ENCODE peak calls at places on chromosomes 16 and 17, in six cellular contexts. U is stomach, A is breast epithelium, X is IMR-90, F is esophagus muscularis mucosa, Z is body of pancreas. B is an unnamed sample.

GRCh38 chr17:68288804-68289203 is 2.1 kb downstream of the SLC16A6 start:
- DNase-seq in Z (peak), F (no peak), A (no peak), U (no peak), X (no peak), B (no peak)

GRCh38 chr17:1907818-1908698 is 78.3 kb downstream of the RPA1 start:
- DNase-seq in F (no peak), Z (no peak), X (peak), A (no peak), U (no peak), B (no peak)

GRCh38 chr16:65769055-65769465 is 597.4 kb upstream of the CDH5 start:
- DNase-seq in Z (no peak), U (no peak), A (no peak), F (no peak), X (peak), B (no peak)

GRCh38 chr16:49726155-49726554 is 129.8 kb downstream of the ZNF423 start:
- DNase-seq in X (no peak), Z (no peak), F (no peak), A (no peak), U (no peak), B (no peak)

GRCh38 chr16:14098081-14098480 is 27.0 kb downstream of the MRTFB start:
- DNase-seq in F (no peak), Z (no peak), A (no peak), X (no peak), U (no peak), B (no peak)

GRCh38 chr17:62676231-62676943 is 48.9 kb downstream of the MRC2 start:
- DNase-seq in F (no peak), X (no peak), Z (no peak), A (no peak), U (no peak), B (no peak)

GRCh38 chr17:35089846-35090193 is 26.3 kb upstream of the RFFL start:
- DNase-seq in U (no peak), A (no peak), X (peak), F (no peak), Z (no peak), B (peak)

GRCh38 chr17:78307887-78308633 is 51.8 kb downstream of the SOCS3 start:
- DNase-seq in U (no peak), A (no peak), F (no peak), Z (peak), X (no peak), B (no peak)

GRCh38 chr17:5950871-5951270 is 119.3 kb upstream of the WSCD1 start:
- DNase-seq in A (no peak), X (no peak), Z (no peak), F (no peak), U (no peak), B (no peak)

GRCh38 chr17:79837888-79838540 is 1.2 kb downstream of the CBX4 start:
- DNase-seq in F (no peak), X (no peak), U (no peak), Z (no peak), A (no peak), B (no peak)

GRCh38 chr17:79840204-79840988 is 1.2 kb upstream of the CBX4 start:
- DNase-seq in X (peak), U (peak), A (no peak), F (no peak), Z (peak), B (no peak)

GRCh38 chr17:79839363-79840203 is at the start of gene CBX4:
- DNase-seq in X (peak), F (peak), U (peak), A (peak), Z (peak), B (peak)

GRCh38 chr17:79836952-79837887 is 2.0 kb downstream of the CBX4 start:
- DNase-seq in F (no peak), U (peak), Z (peak), X (peak), A (peak), B (peak)

GRCh38 chr17:79838541-79839274 is 532 bp downstream of the CBX4 start:
- DNase-seq in U (peak), X (peak), A (no peak), Z (peak), F (no peak), B (no peak)
- TF ChIP-seq POLR2A in U (no peak), X (no peak), A (no peak), Z (peak), F (no peak), B (no peak)

GRCh38 chr16:59654455-59654854 is 920.3 kb upstream of the GOT2 start:
- DNase-seq in X (no peak), A (no peak), Z (no peak), U (no peak), F (no peak), B (no peak)
- TF ChIP-seq POLR2A in X (no peak), A (no peak), Z (no peak), U (no peak), F (no peak), B (no peak)

DNA sequence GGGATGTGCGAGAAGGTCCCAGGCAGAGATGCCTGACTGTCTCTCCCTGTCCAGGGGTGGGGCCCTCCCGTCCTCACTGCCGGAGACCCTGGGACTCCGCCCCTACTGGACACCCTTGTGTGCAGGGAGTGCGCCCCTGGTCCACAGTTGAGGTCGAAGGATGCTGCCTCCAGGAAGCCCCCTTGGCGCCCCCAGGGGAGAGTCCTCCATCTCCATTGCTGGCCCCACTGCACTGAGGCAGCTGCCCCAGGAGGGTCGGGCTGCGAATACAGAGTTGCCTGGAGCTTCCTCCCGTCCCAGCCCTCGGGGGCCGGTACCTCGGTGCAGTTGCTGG is 26.6 kb downstream of the CTU2 start:
- DNase-seq in X (no peak), U (no peak), F (no peak), A (no peak), Z (no peak), B (no peak)
- TF ChIP-seq POLR2A in X (no peak), U (no peak), F (no peak), A (no peak), Z (no peak), B (no peak)

GRCh38 chr17:75459590-75460267 is 3.3 kb downstream of the TMEM94 start:
- DNase-seq in X (no peak), Z (peak), A (peak), U (peak), F (no peak), B (no peak)
- TF ChIP-seq POLR2A in X (no peak), Z (no peak), A (no peak), U (no peak), F (no peak), B (no peak)

GRCh38 chr17:15261063-15261817 is 3.9 kb downstream of the PMP22 start:
- DNase-seq in A (peak), X (peak), Z (peak), U (peak), F (peak), B (peak)
- TF ChIP-seq POLR2A in A (no peak), X (peak), Z (no peak), U (no peak), F (no peak), B (no peak)

GRCh38 chr16:1548234-1548633 is 14.8 kb downstream of the TMEM204 start:
- DNase-seq in A (no peak), X (no peak), Z (no peak), F (no peak), U (no peak), B (no peak)
- TF ChIP-seq POLR2A in A (no peak), X (no peak), Z (no peak), F (no peak), U (no peak), B (no peak)

DNA sequence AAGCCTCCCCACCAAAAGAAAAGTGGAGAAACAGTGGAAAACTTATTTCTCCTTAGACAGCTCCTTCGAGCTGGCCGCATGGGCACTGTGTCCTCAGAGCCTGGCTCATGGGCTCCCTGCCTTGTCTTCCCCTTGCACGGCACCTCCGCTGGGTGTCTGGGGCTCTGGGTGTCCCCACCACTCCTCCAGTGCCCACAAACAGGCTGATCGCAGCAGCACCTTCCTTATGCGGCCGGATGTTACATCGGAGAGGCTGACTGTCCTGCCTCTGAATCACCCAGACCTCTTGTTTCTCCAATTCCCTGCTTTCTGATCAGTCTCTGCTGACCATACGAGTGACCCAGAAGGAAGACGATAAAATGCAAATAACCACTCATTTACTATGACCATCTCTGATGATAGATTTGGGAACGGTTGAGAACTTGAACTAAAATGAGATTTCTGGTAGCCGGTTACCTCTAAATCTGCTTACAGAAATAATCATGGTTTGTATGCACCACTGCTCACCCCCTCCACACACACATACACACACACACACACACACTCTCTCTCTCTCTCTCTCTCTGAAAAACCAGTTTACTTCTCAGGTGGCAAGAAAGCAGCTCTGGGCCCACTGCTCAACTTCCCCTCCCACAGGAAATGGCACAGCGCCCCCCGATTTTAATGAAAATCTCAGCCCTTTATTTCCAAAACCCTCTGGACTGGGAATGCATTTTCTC is 121.5 kb downstream of the SLC39A11 start:
- DNase-seq in U (no peak), F (no peak), A (no peak), Z (no peak), X (peak), B (no peak)
- TF ChIP-seq POLR2A in U (no peak), F (no peak), A (no peak), Z (no peak), X (no peak), B (no peak)

GRCh38 chr16:85321856-85322271 is 209.6 kb upstream of the CIBAR2 start:
- DNase-seq in A (peak), U (peak), X (peak), Z (peak), F (peak), B (peak)
- TF ChIP-seq POLR2A in A (no peak), U (no peak), X (no peak), Z (peak), F (no peak), B (peak)

DNA sequence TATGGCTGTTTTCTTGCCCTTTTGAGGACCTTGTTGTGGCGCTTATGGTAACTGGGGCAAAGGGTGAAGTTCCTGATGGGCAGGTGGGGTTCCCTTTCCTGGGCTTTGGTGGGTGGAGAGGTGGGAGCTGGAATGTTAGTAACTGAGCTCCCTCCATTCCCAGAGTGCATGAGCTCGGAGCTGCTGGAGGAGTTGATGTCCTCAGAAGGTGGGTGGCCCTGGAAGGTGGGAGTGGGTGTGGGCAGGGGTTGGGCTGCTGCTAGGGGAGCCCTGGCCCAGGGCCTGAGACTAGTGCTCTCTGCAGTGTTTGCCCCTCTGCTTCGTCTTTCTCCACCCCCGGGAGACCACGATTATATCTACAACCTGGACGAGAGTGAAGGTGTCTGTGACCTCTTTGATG is 1.2 kb upstream of the ELMO3 start:
- DNase-seq in U (no peak), X (no peak), Z (no peak), F (no peak), A (no peak), B (no peak)
- TF ChIP-seq POLR2A in U (no peak), X (no peak), Z (no peak), F (no peak), A (no peak), B (no peak)

GRCh38 chr17:7156342-7156940 is 22.7 kb downstream of the ASGR1 start:
- DNase-seq in A (no peak), X (no peak), U (no peak), F (no peak), Z (no peak), B (no peak)
- TF ChIP-seq POLR2A in A (no peak), X (no peak), U (no peak), F (no peak), Z (no peak), B (no peak)

B was measured in H54.